ENCODE peak calls at places on chromosomes 6 and 20, in seven cellular contexts. One of them, this sample, is unnamed.

GRCh38 chr6:55825402-55826051 is 49.9 kb downstream of the BMP5 start:
- DNase-seq in coronary artery: no peak
- DNase-seq in neural progenitor cell: peak
- DNase-seq in IMR-90: peak
- DNase-seq in AG09309: peak
- DNase-seq in WTC11: no peak
- DNase-seq in AG04450: peak
- DNase-seq in this sample: peak

GRCh38 chr6:126112171-126112632 is 125.9 kb downstream of the TRMT11 start:
- DNase-seq in AG09309: no peak
- DNase-seq in neural progenitor cell: no peak
- DNase-seq in AG04450: no peak
- DNase-seq in WTC11: no peak
- DNase-seq in IMR-90: peak
- DNase-seq in coronary artery: no peak
- DNase-seq in this sample: no peak

GRCh38 chr6:71080151-71080550 is 123.3 kb upstream of the B3GAT2 start:
- DNase-seq in AG04450: no peak
- DNase-seq in WTC11: no peak
- DNase-seq in neural progenitor cell: no peak
- DNase-seq in IMR-90: no peak
- DNase-seq in coronary artery: no peak
- DNase-seq in AG09309: no peak
- DNase-seq in this sample: no peak

GRCh38 chr6:53250137-53250760 is 98.5 kb downstream of the ELOVL5 start:
- DNase-seq in neural progenitor cell: no peak
- DNase-seq in WTC11: no peak
- DNase-seq in coronary artery: no peak
- DNase-seq in IMR-90: peak
- DNase-seq in AG09309: no peak
- DNase-seq in AG04450: no peak
- DNase-seq in this sample: no peak

GRCh38 chr6:136524936-136525413 is 25.2 kb downstream of the MAP7 start:
- DNase-seq in neural progenitor cell: peak
- DNase-seq in IMR-90: no peak
- DNase-seq in AG04450: no peak
- DNase-seq in coronary artery: no peak
- DNase-seq in AG09309: no peak
- DNase-seq in WTC11: no peak
- DNase-seq in this sample: no peak

GRCh38 chr6:6975395-6976111 is 132.2 kb upstream of the RREB1 start:
- DNase-seq in coronary artery: no peak
- DNase-seq in neural progenitor cell: no peak
- DNase-seq in IMR-90: no peak
- DNase-seq in AG04450: no peak
- DNase-seq in AG09309: no peak
- DNase-seq in WTC11: no peak
- DNase-seq in this sample: no peak

GRCh38 chr6:34235605-34236422 is 859 bp upstream of the HMGA1 start:
- DNase-seq in WTC11: peak
- DNase-seq in AG09309: no peak
- DNase-seq in IMR-90: peak
- DNase-seq in AG04450: no peak
- DNase-seq in coronary artery: no peak
- DNase-seq in neural progenitor cell: peak
- DNase-seq in this sample: no peak

GRCh38 chr6:37502703-37503485 is 3.2 kb upstream of the CCDC167 start:
- DNase-seq in WTC11: no peak
- DNase-seq in AG04450: no peak
- DNase-seq in AG09309: no peak
- DNase-seq in IMR-90: no peak
- DNase-seq in neural progenitor cell: no peak
- DNase-seq in coronary artery: no peak
- DNase-seq in this sample: no peak

GRCh38 chr6:112279044-112279916 is 24.9 kb upstream of the LAMA4 start:
- DNase-seq in IMR-90: peak
- DNase-seq in AG09309: no peak
- DNase-seq in coronary artery: no peak
- DNase-seq in neural progenitor cell: no peak
- DNase-seq in WTC11: no peak
- DNase-seq in AG04450: no peak
- DNase-seq in this sample: no peak

GRCh38 chr20:58778774-58779173 is 71.9 kb downstream of the GNAS-AS1 start:
- DNase-seq in AG04450: no peak
- DNase-seq in AG09309: no peak
- DNase-seq in IMR-90: no peak
- DNase-seq in WTC11: no peak
- DNase-seq in coronary artery: no peak
- DNase-seq in neural progenitor cell: no peak
- DNase-seq in this sample: no peak

GRCh38 chr6:19153270-19153980 is 683.7 kb upstream of the ID4 start:
- DNase-seq in neural progenitor cell: no peak
- DNase-seq in coronary artery: no peak
- DNase-seq in AG09309: peak
- DNase-seq in IMR-90: no peak
- DNase-seq in WTC11: no peak
- DNase-seq in AG04450: no peak
- DNase-seq in this sample: no peak

GRCh38 chr6:135465903-135466302 is 31.6 kb downstream of the AHI1 start:
- DNase-seq in IMR-90: no peak
- DNase-seq in AG04450: no peak
- DNase-seq in neural progenitor cell: no peak
- DNase-seq in WTC11: no peak
- DNase-seq in AG09309: no peak
- DNase-seq in coronary artery: no peak
- DNase-seq in this sample: no peak

GRCh38 chr6:7042056-7042653 is 65.6 kb upstream of the RREB1 start:
- DNase-seq in neural progenitor cell: no peak
- DNase-seq in WTC11: no peak
- DNase-seq in coronary artery: no peak
- DNase-seq in AG09309: no peak
- DNase-seq in AG04450: no peak
- DNase-seq in IMR-90: no peak
- DNase-seq in this sample: no peak

GRCh38 chr6:92577077-92577719 is 842.2 kb downstream of the EPHA7 start:
- DNase-seq in WTC11: peak
- DNase-seq in AG04450: peak
- DNase-seq in AG09309: no peak
- DNase-seq in IMR-90: peak
- DNase-seq in neural progenitor cell: peak
- DNase-seq in coronary artery: no peak
- DNase-seq in this sample: no peak

GRCh38 chr6:38933426-38933825 is 115.2 kb upstream of the GLP1R start:
- DNase-seq in neural progenitor cell: no peak
- DNase-seq in AG04450: no peak
- DNase-seq in IMR-90: peak
- DNase-seq in coronary artery: no peak
- DNase-seq in WTC11: no peak
- DNase-seq in AG09309: no peak
- DNase-seq in this sample: no peak

GRCh38 chr6:161353208-161353613 is 79.3 kb upstream of the AGPAT4 start:
- DNase-seq in AG04450: no peak
- DNase-seq in AG09309: no peak
- DNase-seq in coronary artery: no peak
- DNase-seq in WTC11: peak
- DNase-seq in IMR-90: no peak
- DNase-seq in neural progenitor cell: peak
- DNase-seq in this sample: no peak

GRCh38 chr20:46084805-46085792 is 4.7 kb downstream of the NCOA5 start:
- DNase-seq in AG09309: no peak
- DNase-seq in IMR-90: peak
- DNase-seq in WTC11: no peak
- DNase-seq in neural progenitor cell: no peak
- DNase-seq in coronary artery: no peak
- DNase-seq in AG04450: no peak
- DNase-seq in this sample: no peak

GRCh38 chr6:93282521-93283031 is 136.8 kb downstream of the EPHA7 start:
- DNase-seq in AG09309: no peak
- DNase-seq in AG04450: no peak
- DNase-seq in WTC11: peak
- DNase-seq in neural progenitor cell: no peak
- DNase-seq in coronary artery: no peak
- DNase-seq in IMR-90: no peak
- DNase-seq in this sample: no peak

GRCh38 chr6:121645100-121645745 is 209.8 kb downstream of the GJA1 start:
- DNase-seq in WTC11: no peak
- DNase-seq in AG04450: no peak
- DNase-seq in IMR-90: peak
- DNase-seq in neural progenitor cell: no peak
- DNase-seq in coronary artery: no peak
- DNase-seq in AG09309: no peak
- DNase-seq in this sample: no peak

GRCh38 chr20:42338274-42339172 is 720.3 kb upstream of the CHD6 start:
- DNase-seq in AG04450: no peak
- DNase-seq in coronary artery: no peak
- DNase-seq in AG09309: no peak
- DNase-seq in IMR-90: no peak
- DNase-seq in neural progenitor cell: peak
- DNase-seq in WTC11: no peak
- DNase-seq in this sample: no peak

GRCh38 chr6:30810813-30811329 is 66.5 kb upstream of the IER3 start:
- DNase-seq in AG04450: no peak
- DNase-seq in WTC11: no peak
- DNase-seq in AG09309: no peak
- DNase-seq in neural progenitor cell: no peak
- DNase-seq in IMR-90: no peak
- DNase-seq in coronary artery: no peak
- DNase-seq in this sample: no peak

GRCh38 chr6:42784739-42785498 is 3.1 kb downstream of the BICRAL start:
- DNase-seq in WTC11: no peak
- DNase-seq in AG09309: no peak
- DNase-seq in coronary artery: no peak
- DNase-seq in AG04450: no peak
- DNase-seq in IMR-90: no peak
- DNase-seq in neural progenitor cell: no peak
- DNase-seq in this sample: no peak

GRCh38 chr6:87164004-87164403 is 8.6 kb downstream of the ZNF292 start:
- DNase-seq in coronary artery: no peak
- DNase-seq in WTC11: no peak
- DNase-seq in AG04450: no peak
- DNase-seq in neural progenitor cell: no peak
- DNase-seq in IMR-90: peak
- DNase-seq in AG09309: no peak
- DNase-seq in this sample: no peak

DNA sequence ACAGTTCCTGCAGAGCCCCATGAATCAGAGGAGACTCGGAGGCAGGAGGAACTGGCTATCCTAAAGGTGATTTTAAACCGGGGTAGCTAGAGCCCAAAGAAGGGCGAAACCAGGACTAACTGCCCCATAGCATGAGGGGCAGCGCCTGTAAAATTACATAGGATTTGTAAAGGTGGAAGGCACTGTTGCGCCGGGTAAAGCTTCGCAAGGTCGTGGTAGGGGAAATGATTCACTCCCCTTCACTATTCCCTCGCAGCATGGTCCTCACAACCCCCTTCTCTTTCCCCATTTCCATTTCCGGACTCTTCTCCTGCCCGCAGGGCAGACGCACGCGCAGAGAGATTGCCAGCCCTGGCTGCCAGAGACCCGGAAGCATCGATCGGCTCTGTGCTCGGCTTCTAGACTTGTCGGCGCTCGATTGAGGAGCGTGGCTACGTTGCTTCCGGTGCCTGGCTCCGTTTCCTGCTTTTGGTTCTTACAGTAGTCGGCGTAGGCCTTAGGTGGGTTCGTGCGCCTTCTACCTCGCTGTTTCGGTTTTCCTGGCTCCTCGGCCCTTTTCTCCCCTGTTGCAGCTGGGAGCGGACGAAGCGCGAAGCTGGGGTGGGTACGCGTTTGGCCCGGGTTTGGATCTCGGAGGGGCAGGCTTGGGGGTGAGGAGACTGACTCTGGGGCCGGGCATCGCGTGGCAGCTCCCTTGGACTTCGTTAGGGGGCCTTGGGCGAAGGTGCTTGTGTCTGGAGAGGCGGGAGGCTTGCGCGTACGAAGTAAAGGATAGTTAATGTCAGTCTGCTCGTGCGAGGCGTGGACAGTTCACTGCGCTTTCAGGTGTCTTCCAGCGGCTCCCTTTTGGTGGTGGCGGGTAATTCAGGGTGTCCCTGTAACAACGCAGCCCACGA is at the start of gene SNRPB2:
- DNase-seq in IMR-90: peak
- DNase-seq in WTC11: peak
- DNase-seq in AG09309: peak
- DNase-seq in coronary artery: peak
- DNase-seq in AG04450: peak
- DNase-seq in neural progenitor cell: peak
- DNase-seq in this sample: peak
- TF ChIP-seq CTCF in IMR-90: no peak
- TF ChIP-seq CTCF in WTC11: no peak
- TF ChIP-seq CTCF in AG09309: no peak
- TF ChIP-seq CTCF in coronary artery: no peak
- TF ChIP-seq CTCF in AG04450: no peak
- TF ChIP-seq CTCF in neural progenitor cell: peak
- TF ChIP-seq CTCF in this sample: no peak

GRCh38 chr20:37096415-37097039 is 730 bp upstream of the RBL1 start:
- DNase-seq in coronary artery: no peak
- DNase-seq in WTC11: no peak
- DNase-seq in AG09309: no peak
- DNase-seq in AG04450: no peak
- DNase-seq in neural progenitor cell: peak
- DNase-seq in IMR-90: no peak
- DNase-seq in this sample: no peak

GRCh38 chr20:37090357-37090871 is 5.4 kb downstream of the RBL1 start:
- DNase-seq in WTC11: no peak
- DNase-seq in AG04450: no peak
- DNase-seq in IMR-90: no peak
- DNase-seq in neural progenitor cell: no peak
- DNase-seq in coronary artery: no peak
- DNase-seq in AG09309: no peak
- DNase-seq in this sample: no peak

GRCh38 chr20:37095108-37095608 is 639 bp downstream of the RBL1 start:
- DNase-seq in IMR-90: no peak
- DNase-seq in coronary artery: no peak
- DNase-seq in neural progenitor cell: peak
- DNase-seq in AG04450: no peak
- DNase-seq in WTC11: peak
- DNase-seq in AG09309: no peak
- DNase-seq in this sample: no peak

GRCh38 chr20:37095609-37096414 is at the start of gene RBL1:
- DNase-seq in neural progenitor cell: peak
- DNase-seq in coronary artery: peak
- DNase-seq in AG04450: peak
- DNase-seq in IMR-90: peak
- DNase-seq in WTC11: peak
- DNase-seq in AG09309: peak
- DNase-seq in this sample: peak
- TF ChIP-seq CTCF in neural progenitor cell: peak
- TF ChIP-seq CTCF in coronary artery: no peak
- TF ChIP-seq CTCF in AG04450: peak
- TF ChIP-seq CTCF in IMR-90: peak
- TF ChIP-seq CTCF in WTC11: no peak
- TF ChIP-seq CTCF in AG09309: peak
- TF ChIP-seq CTCF in this sample: peak

GRCh38 chr6:36249010-36249409 is 20.9 kb upstream of the PNPLA1 start:
- DNase-seq in AG04450: peak
- DNase-seq in neural progenitor cell: no peak
- DNase-seq in AG09309: peak
- DNase-seq in WTC11: no peak
- DNase-seq in IMR-90: peak
- DNase-seq in coronary artery: no peak
- DNase-seq in this sample: no peak
- TF ChIP-seq CTCF in AG04450: no peak
- TF ChIP-seq CTCF in neural progenitor cell: no peak
- TF ChIP-seq CTCF in AG09309: peak
- TF ChIP-seq CTCF in WTC11: no peak
- TF ChIP-seq CTCF in IMR-90: no peak
- TF ChIP-seq CTCF in coronary artery: no peak
- TF ChIP-seq CTCF in this sample: peak

GRCh38 chr20:56515657-56516381 is 8.7 kb upstream of the FAM209A start:
- DNase-seq in neural progenitor cell: no peak
- DNase-seq in IMR-90: peak
- DNase-seq in coronary artery: no peak
- DNase-seq in AG09309: no peak
- DNase-seq in WTC11: no peak
- DNase-seq in AG04450: peak
- DNase-seq in this sample: no peak
- TF ChIP-seq CTCF in neural progenitor cell: peak
- TF ChIP-seq CTCF in IMR-90: peak
- TF ChIP-seq CTCF in coronary artery: no peak
- TF ChIP-seq CTCF in AG09309: peak
- TF ChIP-seq CTCF in WTC11: no peak
- TF ChIP-seq CTCF in AG04450: peak
- TF ChIP-seq CTCF in this sample: peak